ENCODE peak calls at places on chromosomes 1 and 21, in seven cellular contexts. N is A549, C is sigmoid colon, G is right atrium auricular region, L is Peyer's patch, W is breast epithelium, P is cardiac muscle cell. B is an unnamed sample.

GRCh38 chr1:6962956-6963915 is 178.0 kb downstream of the CAMTA1 start:
- DNase-seq in P (no peak), L (peak; percentile 35), G (peak; percentile 64), N (no peak), W (no peak), C (peak; percentile 71), B (no peak)

GRCh38 chr1:43706598-43707190 is 642 bp upstream of the ST3GAL3 start:
- DNase-seq in C (no peak), N (peak; percentile 10), P (peak; percentile 39), W (no peak), G (no peak), L (peak; percentile 22), B (no peak)

GRCh38 chr1:246497331-246497915 is 9.7 kb downstream of the SMYD3 start:
- DNase-seq in W (no peak), C (no peak), N (peak; percentile 79), G (no peak), P (peak; percentile 83), L (no peak), B (no peak)

GRCh38 chr1:115314111-115314510 is 23.9 kb downstream of the NGF start:
- DNase-seq in W (no peak), N (no peak), P (no peak), G (no peak), L (no peak), C (peak; percentile 67), B (no peak)

GRCh38 chr1:110936567-110936966 is 27.2 kb downstream of the LRIF1 start:
- DNase-seq in W (no peak), L (no peak), P (no peak), G (no peak), C (no peak), N (no peak), B (no peak)

GRCh38 chr1:51941528-51941927 is 49.0 kb downstream of the RAB3B start:
- DNase-seq in W (no peak), C (no peak), G (no peak), P (no peak), N (peak; percentile 12), L (no peak), B (no peak)

GRCh38 chr21:16347223-16347622 is 617.4 kb downstream of the USP25 start:
- DNase-seq in N (no peak), C (no peak), W (no peak), P (no peak), G (no peak), L (no peak), B (no peak)

GRCh38 chr21:25944082-25944481 is 209.3 kb downstream of the GABPA start:
- DNase-seq in L (no peak), N (no peak), P (no peak), C (no peak), G (no peak), W (no peak), B (no peak)

GRCh38 chr1:54610601-54611580 is 12.4 kb downstream of the FAM151A start:
- DNase-seq in P (no peak), N (no peak), W (no peak), C (peak; percentile 25), L (no peak), G (no peak), B (no peak)
- H3K4me1 ChIP-seq in P (no peaks in the 10 kb centered on the region), N (no peaks in the 10 kb centered on the region), W (no peaks in the 10 kb centered on the region), C (no peaks in the 10 kb centered on the region), L (no peaks in the 10 kb centered on the region), G (no peaks in the 10 kb centered on the region), B (no peaks in the 10 kb centered on the region)

GRCh38 chr1:29162476-29163138 is 19.1 kb downstream of the SRSF4 start:
- DNase-seq in P (no peak), L (no peak), G (peak; percentile 64), C (no peak), N (no peak), W (no peak), B (no peak)
- H3K27ac ChIP-seq in P (no peak overlapping the region), L (no peak overlapping the region), G (no peak overlapping the region), C (no peak overlapping the region), N (no peak overlapping the region), W (no peak overlapping the region), B (no peak overlapping the region)

GRCh38 chr1:32063261-32063681 is 9.5 kb upstream of the TMEM39B start:
- DNase-seq in G (no peak), L (no peak), P (peak; percentile 75), N (peak; percentile 63), W (no peak), C (no peak), B (no peak)
- TF ChIP-seq CTCF in G (peak; percentile 26), L (peak; percentile 41), P (peak; percentile 54), N (peak; percentile 53), W (peak; percentile 73), C (peak; percentile 59), B (peak; percentile 59)

GRCh38 chr1:211731456-211732275 is 56.2 kb upstream of the NEK2 start:
- DNase-seq in P (no peak), N (no peak), G (no peak), C (no peak), W (no peak), L (no peak), B (no peak)
- H3K4me1 ChIP-seq in P (peaks cover 3% of the 10 kb centered on the region), N (peaks cover 35% of the 10 kb centered on the region), G (no peaks in the 10 kb centered on the region), C (peaks cover 4% of the 10 kb centered on the region), W (peaks cover 3% of the 10 kb centered on the region), L (no peaks in the 10 kb centered on the region), B (no peaks in the 10 kb centered on the region)

GRCh38 chr1:81701071-81701470 is 99.7 kb upstream of the ADGRL2 start:
- DNase-seq in N (no peak), C (no peak), G (no peak), W (no peak), P (no peak), L (no peak), B (no peak)

GRCh38 chr1:81702903-81703302 is 97.8 kb upstream of the ADGRL2 start:
- DNase-seq in N (peak; percentile 67), L (no peak), G (no peak), C (no peak), W (no peak), P (peak; percentile 91), B (no peak)

GRCh38 chr1:81703352-81703735 is 97.4 kb upstream of the ADGRL2 start:
- DNase-seq in G (no peak), W (no peak), N (peak; percentile 26), P (peak; percentile 71), C (no peak), L (no peak), B (no peak)

GRCh38 chr1:81703736-81704463 is 96.8 kb upstream of the ADGRL2 start:
- DNase-seq in L (no peak), P (peak; percentile 46), G (no peak), W (no peak), N (peak; percentile 31), C (no peak), B (no peak)

DNA sequence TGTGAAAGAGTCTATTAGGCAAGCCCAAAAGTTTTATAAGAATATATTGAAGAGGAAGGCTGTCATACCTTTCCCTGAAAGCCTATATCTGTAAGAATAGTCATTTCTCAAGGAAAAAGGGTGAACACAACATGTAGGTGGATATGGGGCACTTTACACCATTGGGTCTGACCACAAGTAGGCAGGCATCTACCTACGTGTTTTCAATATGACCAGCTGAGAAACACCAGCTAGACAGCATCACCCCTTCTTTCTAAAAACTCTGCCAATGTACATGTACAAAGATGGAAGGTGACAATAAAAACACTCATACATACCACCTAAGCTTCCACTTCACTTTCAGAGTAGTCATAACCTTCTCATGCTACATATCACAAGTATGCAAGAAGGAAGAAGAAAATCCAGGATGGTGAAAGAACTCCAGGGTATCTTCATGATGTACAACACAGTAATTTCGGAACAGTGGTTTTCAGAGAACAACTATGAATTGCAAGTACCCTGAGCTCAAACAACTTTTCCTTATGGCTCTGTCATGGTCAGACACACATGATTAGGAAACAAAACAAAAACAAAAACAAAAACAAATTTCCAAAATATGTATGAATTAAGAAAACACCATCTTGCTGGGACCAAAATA is 98.5 kb upstream of the ADGRL2 start:
- DNase-seq in P (no peak), N (no peak), L (no peak), G (no peak), W (no peak), C (no peak), B (no peak)
- H3K27ac ChIP-seq in P (no peak overlapping the region), N (peak overlapping the region; percentile 63), L (no peak overlapping the region), G (no peak overlapping the region), W (no peak overlapping the region), C (no peak overlapping the region), B (no peak overlapping the region)

GRCh38 chr1:205568135-205568468 is 63.6 kb downstream of the CDK18 start:
- DNase-seq in L (no peak), W (no peak), N (no peak), G (no peak), P (no peak), C (peak; percentile 13), B (peak; percentile 31)

GRCh38 chr1:205570173-205570501 is 61.7 kb downstream of the ELK4 start:
- DNase-seq in W (no peak), C (peak; percentile 51), N (no peak), P (no peak), G (no peak), L (no peak), B (no peak)

GRCh38 chr1:205569411-205570172 is 62.2 kb downstream of the ELK4 start:
- DNase-seq in W (no peak), P (no peak), G (no peak), C (peak; percentile 59), N (no peak), L (no peak), B (peak; percentile 55)

GRCh38 chr1:205567716-205568115 is 63.2 kb downstream of the CDK18 start:
- DNase-seq in G (no peak), W (no peak), N (no peak), C (peak; percentile 55), P (no peak), L (no peak), B (peak; percentile 32)

GRCh38 chr1:205568469-205569361 is 63.1 kb downstream of the ELK4 start:
- DNase-seq in L (no peak), P (peak; percentile 11), N (no peak), W (no peak), G (no peak), C (peak; percentile 66), B (peak; percentile 69)
- TF ChIP-seq CTCF in L (no peak), P (peak; percentile 8), N (no peak), W (no peak), G (no peak), C (no peak), B (no peak)

DNA sequence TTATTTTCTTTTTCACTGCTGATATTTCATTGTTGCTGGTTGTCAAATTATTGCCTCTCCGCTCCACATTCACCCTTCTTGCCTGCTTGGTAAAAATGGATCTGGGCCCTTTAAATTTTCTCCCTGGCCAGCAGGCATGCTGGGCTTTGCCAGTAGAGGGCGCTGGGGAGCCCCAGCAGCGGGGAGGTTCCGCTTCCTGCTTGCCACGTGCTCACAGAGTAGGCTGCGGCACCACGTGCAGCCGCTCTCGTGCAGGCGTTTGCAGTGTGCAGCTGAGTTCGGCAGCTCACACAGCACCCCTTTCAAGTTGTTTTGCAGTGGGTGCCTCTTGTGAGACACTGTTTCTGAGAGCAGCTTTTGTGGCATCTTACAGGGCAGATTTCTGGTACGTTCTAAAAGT is at the start of gene ACTL8:
- DNase-seq in L (no peak), W (no peak), C (no peak), G (no peak), P (no peak), N (peak; percentile 44), B (no peak)
- H3K4me1 ChIP-seq in L (no peaks in the 10 kb centered on the region), W (no peaks in the 10 kb centered on the region), C (no peaks in the 10 kb centered on the region), G (no peaks in the 10 kb centered on the region), P (no peaks in the 10 kb centered on the region), N (no peaks in the 10 kb centered on the region), B (no peaks in the 10 kb centered on the region)

B was measured in upper lobe of right lung.